ENCODE peak calls at places on chromosomes 11 and 22, in eight cellular contexts. One of them, this sample, is unnamed.

GRCh38 chr11:45658292-45658991 is 7.0 kb downstream of the CHST1 start:
- DNase-seq in heart left ventricle: peak
- DNase-seq in kidney epithelial cell: peak
- DNase-seq in activated CD8-positive, alpha-beta T cell treated with anti-CD3 and anti-CD28 coated beads for 36 hours: peak
- DNase-seq in Caco-2: no peak
- DNase-seq in endothelial cell of umbilical vein: peak
- DNase-seq in astrocyte of the spinal cord: peak
- DNase-seq in fibroblast of lung: peak
- DNase-seq in this sample: peak

GRCh38 chr22:30459206-30460052 is 12.4 kb downstream of the SEC14L3 start:
- DNase-seq in heart left ventricle: no peak
- DNase-seq in kidney epithelial cell: no peak
- DNase-seq in activated CD8-positive, alpha-beta T cell treated with anti-CD3 and anti-CD28 coated beads for 36 hours: peak
- DNase-seq in Caco-2: peak
- DNase-seq in endothelial cell of umbilical vein: no peak
- DNase-seq in astrocyte of the spinal cord: peak
- DNase-seq in fibroblast of lung: peak
- DNase-seq in this sample: peak

GRCh38 chr11:10261821-10262220 is 32.2 kb downstream of the SBF2 start:
- DNase-seq in heart left ventricle: no peak
- DNase-seq in kidney epithelial cell: no peak
- DNase-seq in activated CD8-positive, alpha-beta T cell treated with anti-CD3 and anti-CD28 coated beads for 36 hours: no peak
- DNase-seq in Caco-2: no peak
- DNase-seq in endothelial cell of umbilical vein: peak
- DNase-seq in astrocyte of the spinal cord: no peak
- DNase-seq in fibroblast of lung: peak
- DNase-seq in this sample: peak

GRCh38 chr11:110472858-110473257 is 43.1 kb downstream of the FDX1 start:
- DNase-seq in heart left ventricle: no peak
- DNase-seq in kidney epithelial cell: peak
- DNase-seq in activated CD8-positive, alpha-beta T cell treated with anti-CD3 and anti-CD28 coated beads for 36 hours: no peak
- DNase-seq in Caco-2: no peak
- DNase-seq in endothelial cell of umbilical vein: no peak
- DNase-seq in astrocyte of the spinal cord: no peak
- DNase-seq in fibroblast of lung: peak
- DNase-seq in this sample: peak

GRCh38 chr11:1924646-1925372 is 5.3 kb downstream of the TNNT3 start:
- DNase-seq in heart left ventricle: no peak
- DNase-seq in kidney epithelial cell: no peak
- DNase-seq in activated CD8-positive, alpha-beta T cell treated with anti-CD3 and anti-CD28 coated beads for 36 hours: no peak
- DNase-seq in Caco-2: peak
- DNase-seq in endothelial cell of umbilical vein: no peak
- DNase-seq in astrocyte of the spinal cord: no peak
- DNase-seq in fibroblast of lung: no peak
- DNase-seq in this sample: no peak

GRCh38 chr22:24588756-24589481 is 4.0 kb downstream of the LRRC75B start:
- DNase-seq in heart left ventricle: no peak
- DNase-seq in kidney epithelial cell: no peak
- DNase-seq in activated CD8-positive, alpha-beta T cell treated with anti-CD3 and anti-CD28 coated beads for 36 hours: no peak
- DNase-seq in Caco-2: no peak
- DNase-seq in endothelial cell of umbilical vein: no peak
- DNase-seq in astrocyte of the spinal cord: no peak
- DNase-seq in fibroblast of lung: no peak
- DNase-seq in this sample: no peak

GRCh38 chr22:26143801-26144325 is 25.4 kb upstream of the SEZ6L start:
- DNase-seq in heart left ventricle: no peak
- DNase-seq in kidney epithelial cell: no peak
- DNase-seq in activated CD8-positive, alpha-beta T cell treated with anti-CD3 and anti-CD28 coated beads for 36 hours: no peak
- DNase-seq in Caco-2: no peak
- DNase-seq in endothelial cell of umbilical vein: no peak
- DNase-seq in astrocyte of the spinal cord: no peak
- DNase-seq in fibroblast of lung: no peak
- DNase-seq in this sample: no peak

GRCh38 chr11:120958185-120958584 is 65.7 kb upstream of the TBCEL start:
- DNase-seq in heart left ventricle: no peak
- DNase-seq in kidney epithelial cell: no peak
- DNase-seq in activated CD8-positive, alpha-beta T cell treated with anti-CD3 and anti-CD28 coated beads for 36 hours: no peak
- DNase-seq in Caco-2: no peak
- DNase-seq in endothelial cell of umbilical vein: no peak
- DNase-seq in astrocyte of the spinal cord: no peak
- DNase-seq in fibroblast of lung: no peak
- DNase-seq in this sample: no peak

GRCh38 chr11:104883342-104883741 is 14.9 kb downstream of the CASP12 start:
- DNase-seq in heart left ventricle: no peak
- DNase-seq in kidney epithelial cell: no peak
- DNase-seq in activated CD8-positive, alpha-beta T cell treated with anti-CD3 and anti-CD28 coated beads for 36 hours: peak
- DNase-seq in Caco-2: no peak
- DNase-seq in endothelial cell of umbilical vein: no peak
- DNase-seq in astrocyte of the spinal cord: no peak
- DNase-seq in fibroblast of lung: no peak
- DNase-seq in this sample: no peak

DNA sequence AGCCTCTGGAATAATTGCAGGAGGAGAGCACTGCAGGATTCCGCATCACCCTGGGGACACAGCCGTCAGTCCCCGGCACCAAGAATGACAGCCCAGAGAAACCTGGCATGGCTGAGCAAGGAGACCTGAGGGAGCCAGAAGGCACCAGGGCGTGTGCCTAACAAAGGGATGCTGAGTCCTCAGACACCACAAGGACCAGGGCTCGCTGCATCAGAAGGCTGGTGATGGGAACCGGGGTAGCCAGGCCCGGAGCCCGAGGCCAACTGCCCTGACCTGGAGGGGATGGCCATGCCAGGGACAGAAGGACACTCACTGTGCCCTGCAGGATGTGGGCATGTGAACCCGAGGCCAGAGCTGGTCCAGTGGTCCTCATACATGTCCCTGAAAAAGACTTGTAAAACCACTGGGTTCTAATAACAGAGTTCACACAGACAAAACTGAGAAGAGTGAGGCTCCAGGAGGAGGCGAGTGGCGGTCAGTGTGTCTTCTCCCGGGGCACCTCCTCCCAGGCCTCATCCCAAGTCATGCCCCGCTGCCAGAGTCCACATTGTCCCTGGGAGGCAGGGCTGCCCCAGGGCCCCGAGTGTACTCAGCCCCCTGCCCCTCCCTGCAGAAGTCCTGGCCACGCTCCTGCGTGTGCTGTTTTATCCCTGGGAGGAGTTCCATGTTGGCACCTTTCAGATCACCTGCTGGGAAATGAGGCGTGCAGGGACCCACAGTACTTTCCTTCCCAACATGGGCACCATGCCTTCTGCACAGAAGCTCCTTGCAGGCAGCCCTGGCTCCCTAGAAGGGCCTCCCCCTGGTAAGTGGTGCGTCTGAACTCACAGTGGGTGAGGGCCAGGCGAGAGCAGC is 42.5 kb downstream of the TBX1 start:
- DNase-seq in heart left ventricle: no peak
- DNase-seq in kidney epithelial cell: no peak
- DNase-seq in activated CD8-positive, alpha-beta T cell treated with anti-CD3 and anti-CD28 coated beads for 36 hours: no peak
- DNase-seq in Caco-2: peak
- DNase-seq in endothelial cell of umbilical vein: no peak
- DNase-seq in astrocyte of the spinal cord: no peak
- DNase-seq in fibroblast of lung: no peak
- DNase-seq in this sample: no peak
- TF ChIP-seq CTCF in heart left ventricle: no peak
- TF ChIP-seq CTCF in kidney epithelial cell: no peak
- TF ChIP-seq CTCF in activated CD8-positive, alpha-beta T cell treated with anti-CD3 and anti-CD28 coated beads for 36 hours: no peak
- TF ChIP-seq CTCF in Caco-2: no peak
- TF ChIP-seq CTCF in endothelial cell of umbilical vein: no peak
- TF ChIP-seq CTCF in astrocyte of the spinal cord: no peak
- TF ChIP-seq CTCF in fibroblast of lung: no peak
- TF ChIP-seq CTCF in this sample: no peak

GRCh38 chr11:26905368-26905767 is 88.5 kb upstream of the FIBIN start:
- DNase-seq in heart left ventricle: no peak
- DNase-seq in kidney epithelial cell: no peak
- DNase-seq in activated CD8-positive, alpha-beta T cell treated with anti-CD3 and anti-CD28 coated beads for 36 hours: no peak
- DNase-seq in Caco-2: no peak
- DNase-seq in endothelial cell of umbilical vein: no peak
- DNase-seq in astrocyte of the spinal cord: peak
- DNase-seq in fibroblast of lung: peak
- DNase-seq in this sample: peak
- TF ChIP-seq CTCF in heart left ventricle: no peak
- TF ChIP-seq CTCF in kidney epithelial cell: no peak
- TF ChIP-seq CTCF in activated CD8-positive, alpha-beta T cell treated with anti-CD3 and anti-CD28 coated beads for 36 hours: no peak
- TF ChIP-seq CTCF in Caco-2: no peak
- TF ChIP-seq CTCF in endothelial cell of umbilical vein: no peak
- TF ChIP-seq CTCF in astrocyte of the spinal cord: no peak
- TF ChIP-seq CTCF in fibroblast of lung: no peak
- TF ChIP-seq CTCF in this sample: no peak

DNA sequence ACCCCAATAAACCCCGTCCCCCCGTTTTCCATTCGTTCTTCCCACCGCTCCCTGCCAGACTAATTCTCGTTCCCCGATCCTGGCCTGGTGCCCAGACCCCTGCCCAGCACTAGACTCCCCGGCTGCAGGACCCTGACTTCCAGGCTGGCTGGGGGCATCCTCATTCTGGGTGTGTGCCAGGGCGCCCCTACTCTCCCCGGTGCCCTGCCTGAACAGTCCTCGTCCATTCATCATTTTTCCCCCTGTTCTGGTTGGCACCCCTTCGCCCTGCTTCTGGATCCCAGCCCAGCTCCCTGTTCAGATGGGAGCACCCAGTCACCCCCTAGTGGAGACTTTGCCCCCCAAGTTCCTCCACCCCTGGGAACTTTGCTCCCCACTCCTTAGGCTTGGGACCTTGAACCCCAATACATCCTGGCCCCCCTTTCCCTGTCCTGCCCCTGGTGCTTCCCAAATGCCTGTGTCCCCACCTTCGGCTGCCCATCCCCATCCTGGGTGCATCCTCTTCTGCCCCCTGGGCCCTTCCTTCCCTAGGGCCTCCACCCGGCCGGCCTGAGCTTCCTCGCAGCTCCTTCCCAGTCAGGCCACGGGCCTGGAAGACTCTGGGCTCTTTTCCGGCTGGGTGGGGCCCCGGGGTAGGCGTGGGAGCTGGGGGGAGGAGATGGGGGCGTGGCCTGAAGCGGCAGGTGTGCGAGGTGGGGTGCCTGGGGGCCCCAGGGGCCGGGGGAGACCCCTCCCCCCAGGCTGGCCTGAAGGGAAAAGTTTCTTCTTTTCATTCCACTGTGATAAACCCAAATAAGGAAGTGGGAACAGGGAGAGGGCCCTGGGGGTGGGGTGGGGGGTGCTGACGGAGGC is 882 bp downstream of the PLCB3 start:
- DNase-seq in heart left ventricle: peak
- DNase-seq in kidney epithelial cell: no peak
- DNase-seq in activated CD8-positive, alpha-beta T cell treated with anti-CD3 and anti-CD28 coated beads for 36 hours: no peak
- DNase-seq in Caco-2: peak
- DNase-seq in endothelial cell of umbilical vein: no peak
- DNase-seq in astrocyte of the spinal cord: no peak
- DNase-seq in fibroblast of lung: peak
- DNase-seq in this sample: no peak
- TF ChIP-seq CTCF in heart left ventricle: no peak
- TF ChIP-seq CTCF in kidney epithelial cell: peak
- TF ChIP-seq CTCF in activated CD8-positive, alpha-beta T cell treated with anti-CD3 and anti-CD28 coated beads for 36 hours: peak
- TF ChIP-seq CTCF in Caco-2: peak
- TF ChIP-seq CTCF in endothelial cell of umbilical vein: peak
- TF ChIP-seq CTCF in astrocyte of the spinal cord: peak
- TF ChIP-seq CTCF in fibroblast of lung: peak
- TF ChIP-seq CTCF in this sample: peak

GRCh38 chr22:38501797-38502672 is 4.1 kb downstream of the DDX17 start:
- DNase-seq in heart left ventricle: no peak
- DNase-seq in kidney epithelial cell: no peak
- DNase-seq in activated CD8-positive, alpha-beta T cell treated with anti-CD3 and anti-CD28 coated beads for 36 hours: no peak
- DNase-seq in Caco-2: no peak
- DNase-seq in endothelial cell of umbilical vein: no peak
- DNase-seq in astrocyte of the spinal cord: no peak
- DNase-seq in fibroblast of lung: no peak
- DNase-seq in this sample: no peak
- TF ChIP-seq CTCF in heart left ventricle: no peak
- TF ChIP-seq CTCF in kidney epithelial cell: no peak
- TF ChIP-seq CTCF in activated CD8-positive, alpha-beta T cell treated with anti-CD3 and anti-CD28 coated beads for 36 hours: no peak
- TF ChIP-seq CTCF in Caco-2: no peak
- TF ChIP-seq CTCF in endothelial cell of umbilical vein: no peak
- TF ChIP-seq CTCF in astrocyte of the spinal cord: no peak
- TF ChIP-seq CTCF in fibroblast of lung: no peak
- TF ChIP-seq CTCF in this sample: no peak

GRCh38 chr11:22832315-22833041 is 2.9 kb upstream of the SVIP start:
- DNase-seq in heart left ventricle: no peak
- DNase-seq in kidney epithelial cell: peak
- DNase-seq in activated CD8-positive, alpha-beta T cell treated with anti-CD3 and anti-CD28 coated beads for 36 hours: peak
- DNase-seq in Caco-2: no peak
- DNase-seq in endothelial cell of umbilical vein: peak
- DNase-seq in astrocyte of the spinal cord: no peak
- DNase-seq in fibroblast of lung: no peak
- DNase-seq in this sample: no peak

GRCh38 chr11:22828373-22828772 is 1.2 kb downstream of the SVIP start:
- DNase-seq in heart left ventricle: no peak
- DNase-seq in kidney epithelial cell: no peak
- DNase-seq in activated CD8-positive, alpha-beta T cell treated with anti-CD3 and anti-CD28 coated beads for 36 hours: no peak
- DNase-seq in Caco-2: no peak
- DNase-seq in endothelial cell of umbilical vein: no peak
- DNase-seq in astrocyte of the spinal cord: no peak
- DNase-seq in fibroblast of lung: no peak
- DNase-seq in this sample: no peak

GRCh38 chr11:22829231-22830081 is at the start of gene SVIP:
- DNase-seq in heart left ventricle: peak
- DNase-seq in kidney epithelial cell: peak
- DNase-seq in activated CD8-positive, alpha-beta T cell treated with anti-CD3 and anti-CD28 coated beads for 36 hours: peak
- DNase-seq in Caco-2: peak
- DNase-seq in endothelial cell of umbilical vein: peak
- DNase-seq in astrocyte of the spinal cord: peak
- DNase-seq in fibroblast of lung: peak
- DNase-seq in this sample: peak

GRCh38 chr11:22830082-22830414 is 447 bp upstream of the SVIP start:
- DNase-seq in heart left ventricle: no peak
- DNase-seq in kidney epithelial cell: no peak
- DNase-seq in activated CD8-positive, alpha-beta T cell treated with anti-CD3 and anti-CD28 coated beads for 36 hours: no peak
- DNase-seq in Caco-2: no peak
- DNase-seq in endothelial cell of umbilical vein: no peak
- DNase-seq in astrocyte of the spinal cord: no peak
- DNase-seq in fibroblast of lung: no peak
- DNase-seq in this sample: no peak
- TF ChIP-seq CTCF in heart left ventricle: no peak
- TF ChIP-seq CTCF in kidney epithelial cell: no peak
- TF ChIP-seq CTCF in activated CD8-positive, alpha-beta T cell treated with anti-CD3 and anti-CD28 coated beads for 36 hours: no peak
- TF ChIP-seq CTCF in Caco-2: no peak
- TF ChIP-seq CTCF in endothelial cell of umbilical vein: no peak
- TF ChIP-seq CTCF in astrocyte of the spinal cord: no peak
- TF ChIP-seq CTCF in fibroblast of lung: no peak
- TF ChIP-seq CTCF in this sample: no peak